ENCODE peak calls at places on chromosomes 11 and 22, in seven cellular contexts. One of them, this sample, is unnamed.

GRCh38 chr11:65014146-65014960 is at the start of gene ARL2:
- DNase-seq in H1: peak; percentile 94
- DNase-seq in Peyer's patch: peak; percentile 51
- DNase-seq in prostate gland: peak; percentile 12
- DNase-seq in breast epithelium: no peak
- DNase-seq in ovary: no peak
- DNase-seq in HCT116: no peak
- DNase-seq in this sample: no peak

GRCh38 chr11:66080055-66080817 is 10.2 kb downstream of the PACS1 start:
- DNase-seq in H1: no peak
- DNase-seq in Peyer's patch: peak; percentile 74
- DNase-seq in prostate gland: peak; percentile 67
- DNase-seq in breast epithelium: no peak
- DNase-seq in ovary: no peak
- DNase-seq in HCT116: peak; percentile 24
- DNase-seq in this sample: peak; percentile 57

GRCh38 chr11:57321996-57322880 is 2.5 kb downstream of the TNKS1BP1 start:
- DNase-seq in H1: peak; percentile 62
- DNase-seq in Peyer's patch: peak; percentile 33
- DNase-seq in prostate gland: peak; percentile 94
- DNase-seq in breast epithelium: peak; percentile 96
- DNase-seq in ovary: peak; percentile 90
- DNase-seq in HCT116: peak; percentile 77
- DNase-seq in this sample: peak; percentile 96

GRCh38 chr11:35484435-35484834 is 41.0 kb downstream of the PAMR1 start:
- DNase-seq in H1: no peak
- DNase-seq in Peyer's patch: no peak
- DNase-seq in prostate gland: no peak
- DNase-seq in breast epithelium: no peak
- DNase-seq in ovary: no peak
- DNase-seq in HCT116: no peak
- DNase-seq in this sample: no peak

GRCh38 chr11:128207861-128208321 is 379.5 kb downstream of the ETS1 start:
- DNase-seq in H1: no peak
- DNase-seq in Peyer's patch: no peak
- DNase-seq in prostate gland: no peak
- DNase-seq in breast epithelium: no peak
- DNase-seq in ovary: no peak
- DNase-seq in HCT116: peak; percentile 77
- DNase-seq in this sample: no peak

GRCh38 chr11:130726234-130726559 is 190.1 kb downstream of the SNX19 start:
- DNase-seq in H1: no peak
- DNase-seq in Peyer's patch: no peak
- DNase-seq in prostate gland: peak; percentile 53
- DNase-seq in breast epithelium: peak; percentile 73
- DNase-seq in ovary: peak; percentile 37
- DNase-seq in HCT116: no peak
- DNase-seq in this sample: no peak

GRCh38 chr11:2376751-2377451 is at the start of gene CD81:
- DNase-seq in H1: peak; percentile 82
- DNase-seq in Peyer's patch: peak; percentile 59
- DNase-seq in prostate gland: no peak
- DNase-seq in breast epithelium: no peak
- DNase-seq in ovary: peak; percentile 81
- DNase-seq in HCT116: no peak
- DNase-seq in this sample: peak; percentile 59

GRCh38 chr11:117696489-117696888 is 100.5 kb downstream of the DSCAML1 start:
- DNase-seq in H1: no peak
- DNase-seq in Peyer's patch: no peak
- DNase-seq in prostate gland: no peak
- DNase-seq in breast epithelium: no peak
- DNase-seq in ovary: no peak
- DNase-seq in HCT116: no peak
- DNase-seq in this sample: no peak

GRCh38 chr22:26792522-26792921 is 135.1 kb downstream of the MIAT start:
- DNase-seq in H1: no peak
- DNase-seq in Peyer's patch: no peak
- DNase-seq in prostate gland: no peak
- DNase-seq in breast epithelium: no peak
- DNase-seq in ovary: no peak
- DNase-seq in HCT116: no peak
- DNase-seq in this sample: no peak

GRCh38 chr22:23305321-23305910 is 125.1 kb downstream of the BCR start:
- DNase-seq in H1: no peak
- DNase-seq in Peyer's patch: peak; percentile 5
- DNase-seq in prostate gland: no peak
- DNase-seq in breast epithelium: no peak
- DNase-seq in ovary: peak; percentile 43
- DNase-seq in HCT116: no peak
- DNase-seq in this sample: no peak

GRCh38 chr22:22720724-22721261 is 76.4 kb downstream of the GGTLC2 start:
- DNase-seq in H1: no peak
- DNase-seq in Peyer's patch: peak; percentile 64
- DNase-seq in prostate gland: no peak
- DNase-seq in breast epithelium: no peak
- DNase-seq in ovary: no peak
- DNase-seq in HCT116: no peak
- DNase-seq in this sample: no peak

GRCh38 chr11:94912806-94913205 is 60.5 kb downstream of the CWC15 start:
- DNase-seq in H1: no peak
- DNase-seq in Peyer's patch: no peak
- DNase-seq in prostate gland: no peak
- DNase-seq in breast epithelium: no peak
- DNase-seq in ovary: no peak
- DNase-seq in HCT116: no peak
- DNase-seq in this sample: no peak

GRCh38 chr11:69102161-69102695 is 53.5 kb downstream of the TPCN2 start:
- DNase-seq in H1: no peak
- DNase-seq in Peyer's patch: no peak
- DNase-seq in prostate gland: no peak
- DNase-seq in breast epithelium: no peak
- DNase-seq in ovary: no peak
- DNase-seq in HCT116: no peak
- DNase-seq in this sample: no peak

GRCh38 chr11:68461284-68461861 is 821 bp downstream of the PPP6R3 start:
- DNase-seq in H1: no peak
- DNase-seq in Peyer's patch: no peak
- DNase-seq in prostate gland: no peak
- DNase-seq in breast epithelium: no peak
- DNase-seq in ovary: no peak
- DNase-seq in HCT116: no peak
- DNase-seq in this sample: peak; percentile 39

GRCh38 chr11:110883266-110883665 is 171.0 kb upstream of the ARHGAP20 start:
- DNase-seq in H1: no peak
- DNase-seq in Peyer's patch: no peak
- DNase-seq in prostate gland: no peak
- DNase-seq in breast epithelium: no peak
- DNase-seq in ovary: no peak
- DNase-seq in HCT116: no peak
- DNase-seq in this sample: no peak

GRCh38 chr11:2998073-2998850 is 6.1 kb upstream of the NAP1L4 start:
- DNase-seq in H1: no peak
- DNase-seq in Peyer's patch: no peak
- DNase-seq in prostate gland: peak; percentile 45
- DNase-seq in breast epithelium: no peak
- DNase-seq in ovary: peak; percentile 5
- DNase-seq in HCT116: no peak
- DNase-seq in this sample: peak; percentile 94

GRCh38 chr22:40533712-40534378 is 102.7 kb downstream of the MRTFA start:
- DNase-seq in H1: no peak
- DNase-seq in Peyer's patch: peak; percentile 47
- DNase-seq in prostate gland: no peak
- DNase-seq in breast epithelium: no peak
- DNase-seq in ovary: no peak
- DNase-seq in HCT116: no peak
- DNase-seq in this sample: peak; percentile 16

GRCh38 chr11:3135491-3136440 is 29.3 kb downstream of the OSBPL5 start:
- DNase-seq in H1: no peak
- DNase-seq in Peyer's patch: no peak
- DNase-seq in prostate gland: no peak
- DNase-seq in breast epithelium: no peak
- DNase-seq in ovary: no peak
- DNase-seq in HCT116: no peak
- DNase-seq in this sample: peak; percentile 5

GRCh38 chr22:32444068-32444467 is 20.2 kb downstream of the BPIFC start:
- DNase-seq in H1: no peak
- DNase-seq in Peyer's patch: no peak
- DNase-seq in prostate gland: peak; percentile 4
- DNase-seq in breast epithelium: no peak
- DNase-seq in ovary: no peak
- DNase-seq in HCT116: peak; percentile 34
- DNase-seq in this sample: no peak

GRCh38 chr11:119907934-119908760 is 179.1 kb upstream of the NECTIN1 start:
- DNase-seq in H1: no peak
- DNase-seq in Peyer's patch: no peak
- DNase-seq in prostate gland: peak; percentile 42
- DNase-seq in breast epithelium: no peak
- DNase-seq in ovary: no peak
- DNase-seq in HCT116: no peak
- DNase-seq in this sample: no peak

GRCh38 chr11:63490551-63491239 is at the start of gene PLAAT5:
- DNase-seq in H1: peak; percentile 73
- DNase-seq in Peyer's patch: no peak
- DNase-seq in prostate gland: no peak
- DNase-seq in breast epithelium: peak; percentile 27
- DNase-seq in ovary: peak; percentile 81
- DNase-seq in HCT116: no peak
- DNase-seq in this sample: peak; percentile 30

GRCh38 chr11:2703487-2704141 is 3.8 kb upstream of the KCNQ1OT1 start:
- DNase-seq in H1: no peak
- DNase-seq in Peyer's patch: no peak
- DNase-seq in prostate gland: no peak
- DNase-seq in breast epithelium: no peak
- DNase-seq in ovary: no peak
- DNase-seq in HCT116: no peak
- DNase-seq in this sample: no peak

GRCh38 chr11:45444796-45445195 is 158.7 kb upstream of the SYT13 start:
- DNase-seq in H1: no peak
- DNase-seq in Peyer's patch: no peak
- DNase-seq in prostate gland: no peak
- DNase-seq in breast epithelium: no peak
- DNase-seq in ovary: no peak
- DNase-seq in HCT116: no peak
- DNase-seq in this sample: no peak

GRCh38 chr11:30346068-30346688 is 23.3 kb downstream of the ARL14EP start:
- DNase-seq in H1: no peak
- DNase-seq in Peyer's patch: no peak
- DNase-seq in prostate gland: peak; percentile 47
- DNase-seq in breast epithelium: no peak
- DNase-seq in ovary: no peak
- DNase-seq in HCT116: peak; percentile 15
- DNase-seq in this sample: no peak

GRCh38 chr11:44618561-44619425 is 53.3 kb downstream of the CD82 start:
- DNase-seq in H1: peak; percentile 35
- DNase-seq in Peyer's patch: peak; percentile 11
- DNase-seq in prostate gland: no peak
- DNase-seq in breast epithelium: no peak
- DNase-seq in ovary: peak; percentile 20
- DNase-seq in HCT116: no peak
- DNase-seq in this sample: no peak

GRCh38 chr11:134386945-134387344 is 25.1 kb downstream of the B3GAT1 start:
- DNase-seq in H1: no peak
- DNase-seq in Peyer's patch: no peak
- DNase-seq in prostate gland: no peak
- DNase-seq in breast epithelium: no peak
- DNase-seq in ovary: no peak
- DNase-seq in HCT116: no peak
- DNase-seq in this sample: no peak
- H3K4me1 ChIP-seq in H1: no peaks in the 10 kb centered on the region
- H3K4me1 ChIP-seq in Peyer's patch: no peaks in the 10 kb centered on the region
- H3K4me1 ChIP-seq in prostate gland: peaks cover 7% of the 10 kb centered on the region
- H3K4me1 ChIP-seq in breast epithelium: no peaks in the 10 kb centered on the region
- H3K4me1 ChIP-seq in ovary: no peaks in the 10 kb centered on the region
- H3K4me1 ChIP-seq in HCT116: no peaks in the 10 kb centered on the region
- H3K4me1 ChIP-seq in this sample: no peaks in the 10 kb centered on the region

DNA sequence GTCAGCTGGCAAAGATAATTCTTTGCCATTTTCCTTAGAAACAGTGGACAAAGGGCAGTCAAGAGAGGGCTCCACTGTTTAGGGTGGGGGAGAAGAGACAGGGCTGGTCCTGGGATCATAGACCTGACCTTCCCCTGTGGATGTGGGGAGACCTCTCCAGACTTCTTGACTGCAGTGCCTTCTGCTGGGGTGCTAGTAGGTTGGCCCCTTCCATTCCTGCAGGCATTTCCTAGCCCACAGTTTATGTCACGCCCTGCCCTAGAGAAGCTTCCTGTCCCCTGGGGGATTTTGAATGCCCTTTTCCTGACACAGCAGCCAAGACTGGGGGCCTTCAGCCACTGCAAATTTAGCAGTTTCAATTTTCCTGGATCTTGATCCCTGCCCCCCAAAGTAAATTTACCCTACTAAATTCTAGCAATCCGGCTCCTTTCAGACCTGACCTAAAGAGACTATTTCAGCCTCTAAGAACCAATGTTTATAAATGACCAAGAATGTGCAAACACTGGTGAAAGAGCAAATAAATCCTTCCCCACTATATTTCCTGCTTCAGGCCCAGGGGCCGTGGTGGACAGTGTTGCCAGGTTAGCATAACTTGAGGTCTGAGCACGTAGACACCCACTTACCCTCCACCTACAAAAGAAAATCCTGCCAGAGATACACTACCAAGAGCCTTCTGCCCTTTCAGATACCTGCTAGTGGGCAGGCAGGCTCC is 58.4 kb downstream of the PPFIBP2 start:
- DNase-seq in H1: no peak
- DNase-seq in Peyer's patch: no peak
- DNase-seq in prostate gland: no peak
- DNase-seq in breast epithelium: no peak
- DNase-seq in ovary: no peak
- DNase-seq in HCT116: no peak
- DNase-seq in this sample: no peak
- TF ChIP-seq CTCF in H1: no peak
- TF ChIP-seq CTCF in Peyer's patch: no peak
- TF ChIP-seq CTCF in prostate gland: no peak
- TF ChIP-seq CTCF in breast epithelium: no peak
- TF ChIP-seq CTCF in ovary: no peak
- TF ChIP-seq CTCF in HCT116: no peak
- TF ChIP-seq CTCF in this sample: no peak

DNA sequence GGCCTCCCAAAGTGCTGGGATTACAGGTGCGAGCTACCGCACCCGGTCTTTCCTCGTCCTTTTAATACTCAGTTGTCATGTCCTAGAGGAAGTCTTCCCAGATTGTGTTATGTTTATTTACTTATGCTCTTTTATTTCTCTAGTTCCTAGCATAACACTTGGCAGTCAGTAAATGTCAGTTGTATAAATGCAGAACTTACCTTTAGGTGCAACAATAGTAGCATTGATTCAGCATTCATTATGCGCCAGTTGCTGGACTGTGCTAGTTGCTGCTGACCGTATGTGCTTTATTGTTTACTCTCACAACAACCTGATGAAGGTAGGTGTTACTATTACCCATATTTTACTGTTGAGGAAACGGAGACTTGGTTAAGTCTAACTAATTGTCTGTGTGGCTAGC is 20.8 kb downstream of the QSER1 start:
- DNase-seq in H1: no peak
- DNase-seq in Peyer's patch: no peak
- DNase-seq in prostate gland: no peak
- DNase-seq in breast epithelium: no peak
- DNase-seq in ovary: no peak
- DNase-seq in HCT116: no peak
- DNase-seq in this sample: no peak
- TF ChIP-seq POLR2A in H1: no peak
- TF ChIP-seq POLR2A in Peyer's patch: no peak
- TF ChIP-seq POLR2A in prostate gland: no peak
- TF ChIP-seq POLR2A in breast epithelium: no peak
- TF ChIP-seq POLR2A in ovary: no peak
- TF ChIP-seq POLR2A in HCT116: no peak
- TF ChIP-seq POLR2A in this sample: no peak

GRCh38 chr11:12683857-12684256 is 9.6 kb downstream of the TEAD1 start:
- DNase-seq in H1: no peak
- DNase-seq in Peyer's patch: no peak
- DNase-seq in prostate gland: no peak
- DNase-seq in breast epithelium: no peak
- DNase-seq in ovary: no peak
- DNase-seq in HCT116: no peak
- DNase-seq in this sample: no peak
- H3K4me1 ChIP-seq in H1: peaks cover 51% of the 10 kb centered on the region
- H3K4me1 ChIP-seq in Peyer's patch: peaks cover 52% of the 10 kb centered on the region
- H3K4me1 ChIP-seq in prostate gland: no peaks in the 10 kb centered on the region
- H3K4me1 ChIP-seq in breast epithelium: no peaks in the 10 kb centered on the region
- H3K4me1 ChIP-seq in ovary: peaks cover 26% of the 10 kb centered on the region
- H3K4me1 ChIP-seq in HCT116: peaks cover 80% of the 10 kb centered on the region
- H3K4me1 ChIP-seq in this sample: peaks cover 75% of the 10 kb centered on the region